ENCODE peak calls at places on chromosome 9, in nine cellular contexts. A, Y, W, L, S, C, D, F and R are unnamed samples.

GRCh38 chr9:83219154-83219923 is 156.4 kb upstream of the RASEF start:
- DNase-seq in A (peak), Y (peak), W (peak), L (peak), S (peak), C (peak), D (peak), F (peak), R (peak)

GRCh38 chr9:14383296-14383695 is 69.4 kb upstream of the NFIB start:
- DNase-seq in A (no peak), Y (no peak), W (no peak), L (no peak), S (no peak), C (no peak), D (no peak), F (no peak), R (peak)

GRCh38 chr9:111805262-111805661 is 10.5 kb upstream of the SHOC1 start:
- DNase-seq in A (no peak), Y (no peak), W (no peak), L (no peak), S (no peak), C (no peak), D (no peak), F (no peak), R (no peak)

GRCh38 chr9:93127395-93127911 is 6.6 kb downstream of the NINJ1 start:
- DNase-seq in A (no peak), Y (peak), W (peak), L (peak), S (no peak), C (peak), D (no peak), F (no peak), R (peak)

GRCh38 chr9:131997076-131997475 is 82.6 kb downstream of the MED27 start:
- DNase-seq in A (no peak), Y (no peak), W (no peak), L (no peak), S (no peak), C (no peak), D (no peak), F (no peak), R (peak)

GRCh38 chr9:38227061-38227540 is 158.1 kb upstream of the SHB start:
- DNase-seq in A (peak), Y (no peak), W (no peak), L (no peak), S (no peak), C (peak), D (peak), F (peak), R (no peak)

GRCh38 chr9:118961857-118962256 is 407.4 kb downstream of the BRINP1 start:
- DNase-seq in A (peak), Y (no peak), W (no peak), L (no peak), S (no peak), C (no peak), D (no peak), F (no peak), R (peak)

GRCh38 chr9:37061763-37062162 is 27.7 kb upstream of the PAX5 start:
- DNase-seq in A (peak), Y (no peak), W (no peak), L (no peak), S (no peak), C (no peak), D (peak), F (no peak), R (peak)

GRCh38 chr9:132584616-132585560 is 2.5 kb downstream of the BARHL1 start:
- DNase-seq in A (peak), Y (no peak), W (no peak), L (no peak), S (no peak), C (no peak), D (no peak), F (no peak), R (no peak)

GRCh38 chr9:33168941-33169544 is 1.9 kb upstream of the B4GALT1 start:
- DNase-seq in A (no peak), Y (no peak), W (no peak), L (no peak), S (no peak), C (no peak), D (no peak), F (no peak), R (peak)

GRCh38 chr9:570187-570586 is 271.3 kb upstream of the DMRT1 start:
- DNase-seq in A (no peak), Y (no peak), W (no peak), L (no peak), S (no peak), C (no peak), D (no peak), F (no peak), R (no peak)

GRCh38 chr9:100294341-100294740 is 58.4 kb downstream of the TEX10 start:
- DNase-seq in A (no peak), Y (no peak), W (no peak), L (no peak), S (no peak), C (no peak), D (no peak), F (no peak), R (no peak)

GRCh38 chr9:125639057-125639456 is 68.0 kb downstream of the MAPKAP1 start:
- DNase-seq in A (no peak), Y (no peak), W (no peak), L (no peak), S (no peak), C (no peak), D (no peak), F (no peak), R (no peak)

GRCh38 chr9:78215706-78216105 is 20.2 kb upstream of the CEP78 start:
- DNase-seq in A (no peak), Y (no peak), W (no peak), L (no peak), S (no peak), C (no peak), D (no peak), F (no peak), R (no peak)

GRCh38 chr9:107131108-107131799 is 151.8 kb upstream of the RAD23B start:
- DNase-seq in A (no peak), Y (peak), W (no peak), L (no peak), S (no peak), C (no peak), D (no peak), F (peak), R (no peak)

GRCh38 chr9:34190996-34191892 is 12.4 kb downstream of the UBAP1 start:
- DNase-seq in A (peak), Y (no peak), W (no peak), L (no peak), S (no peak), C (no peak), D (peak), F (no peak), R (no peak)

GRCh38 chr9:121822093-121823085 is 171.0 kb downstream of the DAB2IP start:
- DNase-seq in A (no peak), Y (no peak), W (no peak), L (no peak), S (no peak), C (no peak), D (no peak), F (no peak), R (no peak)

GRCh38 chr9:5976668-5977397 is 38.6 kb downstream of the RANBP6 start:
- DNase-seq in A (no peak), Y (no peak), W (no peak), L (no peak), S (no peak), C (no peak), D (no peak), F (no peak), R (no peak)

GRCh38 chr9:120971938-120972337 is 45.3 kb upstream of the TRAF1 start:
- DNase-seq in A (no peak), Y (no peak), W (no peak), L (no peak), S (no peak), C (no peak), D (no peak), F (no peak), R (no peak)

GRCh38 chr9:92747459-92748232 is 17.0 kb downstream of the BICD2 start:
- DNase-seq in A (no peak), Y (no peak), W (peak), L (peak), S (no peak), C (no peak), D (no peak), F (no peak), R (no peak)

GRCh38 chr9:101307041-101307440 is 77.8 kb downstream of the BAAT start:
- DNase-seq in A (no peak), Y (no peak), W (no peak), L (no peak), S (no peak), C (no peak), D (no peak), F (peak), R (peak)

GRCh38 chr9:132637801-132638200 is 32.0 kb downstream of the DDX31 start:
- DNase-seq in A (no peak), Y (no peak), W (no peak), L (no peak), S (no peak), C (no peak), D (no peak), F (no peak), R (no peak)

GRCh38 chr9:106403081-106403480 is 459.9 kb upstream of the ZNF462 start:
- DNase-seq in A (peak), Y (no peak), W (no peak), L (no peak), S (no peak), C (no peak), D (peak), F (no peak), R (no peak)

GRCh38 chr9:113221800-113222481 is 597 bp downstream of the SLC31A1 start:
- DNase-seq in A (no peak), Y (no peak), W (no peak), L (no peak), S (no peak), C (no peak), D (peak), F (no peak), R (peak)

GRCh38 chr9:98330831-98331230 is 75.4 kb upstream of the TBC1D2 start:
- DNase-seq in A (no peak), Y (no peak), W (no peak), L (no peak), S (no peak), C (no peak), D (no peak), F (no peak), R (no peak)

GRCh38 chr9:80701061-80701460 is 988.3 kb downstream of the TLE1 start:
- DNase-seq in A (no peak), Y (no peak), W (no peak), L (no peak), S (no peak), C (no peak), D (no peak), F (no peak), R (no peak)
- H3K27ac ChIP-seq in A (no peak), Y (no peak), W (peak), L (no peak), S (no peak), C (no peak), D (no peak), F (no peak), R (no peak)

GRCh38 chr9:96854073-96854876 is at the start of gene ZNF782:
- DNase-seq in A (peak), Y (peak), W (peak), L (peak), S (peak), C (peak), D (peak), F (peak), R (peak)
- TF ChIP-seq POLR2A in A (peak), Y (no peak), W (peak), L (no peak), S (peak), C (no peak), D (peak), F (no peak), R (peak)

GRCh38 chr9:126860757-126861466 is 473 bp downstream of the ZBTB34 start:
- DNase-seq in A (no peak), Y (peak), W (no peak), L (peak), S (no peak), C (peak), D (no peak), F (no peak), R (peak)
- H3K4me3 ChIP-seq in A (peak), Y (peak), W (peak), L (peak), S (peak), C (peak), D (peak), F (peak), R (peak)

DNA sequence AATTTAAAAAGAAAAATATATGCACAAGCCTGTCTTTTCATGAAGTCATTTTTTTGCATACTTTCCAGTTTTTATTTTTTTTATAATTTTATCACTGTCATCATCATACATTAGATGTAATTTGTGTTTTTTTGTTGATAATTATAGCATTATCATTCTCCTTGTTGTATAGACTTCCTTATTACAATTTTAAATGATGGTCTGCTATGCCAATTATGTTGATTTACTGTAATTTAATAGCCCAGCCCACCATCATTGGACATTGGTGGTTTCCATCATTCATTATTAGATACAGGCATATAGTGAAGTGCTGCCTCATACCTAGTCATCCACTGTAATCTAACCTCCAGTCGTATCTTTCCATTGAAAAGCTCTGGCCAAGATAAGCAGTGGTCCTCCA is 3.8 kb upstream of the TJP2 start:
- DNase-seq in A (no peak), Y (no peak), W (no peak), L (no peak), S (no peak), C (no peak), D (no peak), F (no peak), R (no peak)
- H3K27ac ChIP-seq in A (no peak), Y (no peak), W (no peak), L (no peak), S (no peak), C (no peak), D (no peak), F (no peak), R (no peak)